ENCODE peak calls at places on chromosomes 11 and 22, in eight cellular contexts. O is Karpas-422, L is upper lobe of left lung, J is transverse colon, V is epithelial cell of esophagus, M is esophagus squamous epithelium, S is astrocyte of the spinal cord, D is right lobe of liver. B is an unnamed sample.

GRCh38 chr11:86637976-86638375 is 34.4 kb downstream of the ME3 start:
- DNase-seq in O (no peak), L (no peak), J (no peak), V (no peak), M (no peak), S (peak; percentile 87), D (no peak), B (no peak)

GRCh38 chr22:16866167-16866566 is 41.0 kb upstream of the XKR3 start:
- DNase-seq in O (no peak), L (no peak), J (no peak), V (no peak), M (no peak), S (no peak), D (no peak), B (no peak)

GRCh38 chr11:7609521-7609920 is 63.8 kb downstream of the CYB5R2 start:
- DNase-seq in O (no peak), L (no peak), J (no peak), V (no peak), M (no peak), S (no peak), D (no peak), B (no peak)

GRCh38 chr22:43827336-43827735 is 15.2 kb upstream of the EFCAB6 start:
- DNase-seq in O (no peak), L (no peak), J (no peak), V (no peak), M (no peak), S (no peak), D (no peak), B (no peak)

GRCh38 chr11:122100222-122101080 is 15.6 kb downstream of the BLID start:
- DNase-seq in O (no peak), L (peak; percentile 51), J (peak; percentile 15), V (peak; percentile 53), M (no peak), S (peak; percentile 80), D (no peak), B (peak; percentile 43)

GRCh38 chr11:8267831-8268529 is 4.3 kb upstream of the LMO1 start:
- DNase-seq in O (no peak), L (peak; percentile 87), J (no peak), V (peak; percentile 18), M (no peak), S (no peak), D (peak; percentile 37), B (no peak)

GRCh38 chr11:35006389-35007128 is 90.1 kb downstream of the PDHX start:
- DNase-seq in O (no peak), L (no peak), J (peak; percentile 20), V (no peak), M (no peak), S (peak; percentile 40), D (no peak), B (no peak)

GRCh38 chr22:44746836-44747519 is 5.4 kb upstream of the ARHGAP8 start:
- DNase-seq in O (no peak), L (no peak), J (peak; percentile 70), V (peak; percentile 72), M (no peak), S (no peak), D (no peak), B (no peak)

GRCh38 chr11:65960824-65961266 is 689 bp upstream of the SART1 start:
- DNase-seq in O (no peak), L (no peak), J (no peak), V (no peak), M (no peak), S (no peak), D (no peak), B (no peak)

GRCh38 chr11:15095736-15096228 is 18.9 kb upstream of the INSC start:
- DNase-seq in O (no peak), L (no peak), J (no peak), V (peak; percentile 81), M (no peak), S (no peak), D (no peak), B (no peak)

GRCh38 chr22:23204541-23205157 is 24.3 kb downstream of the BCR start:
- DNase-seq in O (no peak), L (peak; percentile 66), J (no peak), V (no peak), M (no peak), S (no peak), D (peak; percentile 95), B (no peak)

GRCh38 chr11:75031224-75031753 is 42.6 kb downstream of the NEU3 start:
- DNase-seq in O (no peak), L (no peak), J (no peak), V (peak; percentile 66), M (no peak), S (peak; percentile 73), D (no peak), B (peak; percentile 56)

DNA sequence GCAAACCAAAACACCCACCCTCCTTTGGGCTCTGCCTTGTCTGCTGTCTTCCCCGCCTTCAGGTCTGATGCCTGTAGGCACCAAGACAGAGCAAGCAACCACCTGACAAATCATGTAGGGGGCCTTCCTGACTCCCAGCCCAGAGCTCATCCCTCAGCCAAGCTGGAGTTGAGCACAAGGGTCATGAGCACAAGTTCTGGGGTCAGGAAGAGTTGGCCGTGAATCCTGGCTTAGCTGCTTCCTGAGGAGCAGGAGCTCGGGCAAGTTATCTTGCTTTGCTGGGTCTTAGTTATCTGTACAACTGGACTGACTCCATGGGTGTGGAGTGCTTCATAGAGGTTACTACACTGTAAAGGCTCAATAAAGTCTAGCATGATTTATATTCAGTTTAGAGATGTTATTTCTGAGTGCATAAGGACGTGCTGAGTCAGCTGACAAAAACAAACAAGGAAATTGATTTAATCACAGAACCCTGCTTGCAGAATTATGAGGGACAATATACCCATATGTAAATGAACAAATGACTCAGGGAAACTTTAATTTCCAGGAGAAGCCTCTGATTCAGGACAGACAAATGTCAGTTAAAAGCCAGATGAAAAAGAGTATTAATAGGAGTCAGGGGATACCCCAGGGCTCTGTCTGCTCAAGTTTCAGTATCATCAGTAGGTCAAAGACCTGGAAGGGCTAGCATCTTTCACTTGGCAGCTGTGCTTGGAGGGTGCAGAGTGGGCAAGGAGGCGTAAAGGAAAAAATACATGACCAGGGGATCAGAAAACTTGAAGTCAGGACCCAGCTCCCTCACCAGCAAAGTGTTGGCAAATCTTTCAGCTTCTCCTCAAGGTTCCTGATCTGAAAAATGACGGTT is 15.1 kb upstream of the APOA1 start:
- DNase-seq in O (no peak), L (no peak), J (peak; percentile 42), V (peak; percentile 64), M (no peak), S (peak; percentile 44), D (no peak), B (no peak)
- H3K4me3 ChIP-seq in O (no peak overlapping the region), L (no peak overlapping the region), J (no peak overlapping the region), V (no peak overlapping the region), M (no peak overlapping the region), S (no peak overlapping the region), D (no peak overlapping the region), B (no peak overlapping the region)

GRCh38 chr11:124745270-124745834 is 5.6 kb downstream of the NRGN start:
- DNase-seq in O (no peak), L (peak; percentile 84), J (no peak), V (no peak), M (no peak), S (no peak), D (no peak), B (no peak)
- H3K4me3 ChIP-seq in O (peak overlapping the region; percentile 70), L (peak overlapping the region; percentile 67), J (no peak overlapping the region), V (peak overlapping the region; percentile 65), M (peak overlapping the region; percentile 74), S (peak overlapping the region; percentile 59), D (peak overlapping the region; percentile 46), B (peak overlapping the region; percentile 59)

GRCh38 chr11:61869636-61870428 is 21.5 kb downstream of the FADS3 start:
- DNase-seq in O (no peak), L (no peak), J (no peak), V (no peak), M (no peak), S (no peak), D (no peak), B (no peak)
- H3K4me3 ChIP-seq in O (no peak overlapping the region), L (no peak overlapping the region), J (no peak overlapping the region), V (no peak overlapping the region), M (no peak overlapping the region), S (no peak overlapping the region), D (no peak overlapping the region), B (no peak overlapping the region)

DNA sequence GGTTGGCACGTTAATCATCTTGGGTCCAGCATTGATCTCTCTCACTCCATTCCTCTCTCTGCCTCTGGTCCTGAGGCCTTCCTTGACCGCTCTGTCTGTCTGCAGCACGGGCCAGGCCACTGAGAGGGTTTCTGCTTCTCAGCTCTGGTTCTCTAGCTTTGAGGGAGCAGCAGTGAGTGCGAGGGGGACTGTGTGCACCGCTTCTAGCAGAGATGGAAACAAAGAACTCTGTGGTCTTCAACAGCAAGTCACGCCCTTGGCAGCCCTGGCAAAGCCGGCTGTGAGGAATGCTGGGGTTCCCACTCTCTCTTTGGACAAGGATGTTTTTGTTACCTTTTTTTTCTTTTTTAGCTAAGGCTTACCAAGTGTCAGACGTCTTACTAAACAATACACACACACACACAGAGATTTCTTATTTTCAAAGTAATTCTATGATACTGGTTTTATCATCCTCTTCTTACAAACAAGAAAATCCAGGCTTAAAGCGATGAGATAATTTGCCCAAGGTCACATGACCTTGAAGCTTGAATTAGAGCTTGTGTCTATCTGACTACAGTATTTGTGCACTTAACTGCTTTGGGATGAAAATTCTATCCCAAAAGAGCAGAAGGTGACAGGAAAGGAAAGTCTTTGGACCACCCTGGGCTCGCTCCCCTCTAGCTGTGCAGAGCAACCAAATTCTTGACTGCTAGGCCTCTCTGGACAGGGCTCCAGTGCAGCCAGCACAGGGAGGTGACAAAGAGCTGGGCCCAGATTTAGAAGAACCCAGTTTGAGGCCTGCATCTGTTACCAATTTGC is 293.2 kb downstream of the NTM start:
- DNase-seq in O (no peak), L (no peak), J (no peak), V (no peak), M (no peak), S (no peak), D (no peak), B (no peak)
- H3K4me3 ChIP-seq in O (no peak overlapping the region), L (no peak overlapping the region), J (no peak overlapping the region), V (no peak overlapping the region), M (no peak overlapping the region), S (no peak overlapping the region), D (no peak overlapping the region), B (no peak overlapping the region)

DNA sequence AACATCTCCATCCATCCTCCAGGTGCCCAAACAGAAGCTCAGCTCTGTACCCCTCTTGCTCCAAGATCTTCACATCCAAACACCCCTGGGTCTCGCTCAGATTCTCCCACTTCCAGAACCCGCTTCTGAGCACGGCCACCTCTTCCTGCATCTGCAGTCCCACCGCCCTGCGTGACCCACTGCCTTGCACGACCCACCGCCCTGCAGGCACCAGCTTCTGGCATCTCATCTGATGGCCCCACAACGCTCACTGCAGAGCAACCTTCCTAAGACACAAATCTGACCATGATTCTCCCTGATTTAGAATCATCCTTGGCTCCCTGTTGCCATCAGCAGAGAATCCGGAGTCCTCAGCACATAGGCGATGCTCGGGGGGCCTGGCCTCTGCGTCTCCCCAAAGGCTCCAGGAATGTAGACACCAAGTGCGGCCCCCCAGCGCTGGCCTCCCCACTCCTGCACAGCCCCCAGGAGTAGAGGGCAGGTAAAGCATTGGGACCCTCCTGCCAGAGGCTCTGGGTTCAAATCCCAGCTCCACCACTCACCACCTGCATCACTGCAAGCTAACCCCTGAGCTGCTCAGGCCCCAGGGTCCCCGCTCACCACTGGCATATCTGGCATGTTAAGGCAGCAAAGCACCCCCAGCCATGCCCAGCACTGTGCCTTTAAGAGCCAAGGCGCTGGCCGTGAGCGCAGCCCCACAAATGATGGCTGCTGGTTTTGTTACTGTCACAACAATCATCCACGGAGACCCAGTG is 459.3 kb downstream of the BRD1 start:
- DNase-seq in O (no peak), L (peak; percentile 39), J (no peak), V (no peak), M (no peak), S (no peak), D (no peak), B (no peak)
- H3K4me3 ChIP-seq in O (no peak overlapping the region), L (peak overlapping the region; percentile 20), J (no peak overlapping the region), V (no peak overlapping the region), M (no peak overlapping the region), S (no peak overlapping the region), D (no peak overlapping the region), B (no peak overlapping the region)